ENCODE peak calls at places on chromosomes 13 and 19, in eight cellular contexts. A, J, X, F, Q, N, T and U are unnamed samples.
A peak's percentile ranks its signal among the peaks of the same experiment; 100 is the strongest.

GRCh38 chr13:42110410-42111155 is 62.1 kb downstream of the DGKH start:
- DNase-seq in A (no peak), J (peak; percentile 84), X (no peak), F (no peak), Q (no peak), N (no peak), T (no peak), U (no peak)

GRCh38 chr19:33806434-33806881 is 9.8 kb downstream of the KCTD15 start:
- DNase-seq in A (no peak), J (no peak), X (no peak), F (no peak), Q (no peak), N (no peak), T (no peak), U (no peak)

GRCh38 chr13:75258159-75258782 is 223.7 kb downstream of the TBC1D4 start:
- DNase-seq in A (no peak), J (peak; percentile 65), X (no peak), F (no peak), Q (no peak), N (no peak), T (no peak), U (no peak)

GRCh38 chr19:33231511-33231910 is 5.9 kb upstream of the SLC7A10 start:
- DNase-seq in A (no peak), J (no peak), X (no peak), F (no peak), Q (no peak), N (no peak), T (no peak), U (no peak)

GRCh38 chr19:14147797-14148605 is 11.6 kb upstream of the ASF1B start:
- DNase-seq in A (peak; percentile 63), J (peak; percentile 77), X (peak; percentile 80), F (no peak), Q (peak; percentile 67), N (peak; percentile 73), T (peak; percentile 64), U (peak; percentile 74)

GRCh38 chr19:14349426-14349825 is 31.8 kb upstream of the ADGRE5 start:
- DNase-seq in A (no peak), J (no peak), X (no peak), F (no peak), Q (no peak), N (no peak), T (no peak), U (no peak)

GRCh38 chr19:42121036-42121621 is 11.1 kb downstream of the POU2F2 start:
- DNase-seq in A (no peak), J (no peak), X (no peak), F (no peak), Q (no peak), N (no peak), T (no peak), U (no peak)

GRCh38 chr19:39014037-39014436 is 18.3 kb downstream of the FBXO27 start:
- DNase-seq in A (no peak), J (no peak), X (no peak), F (no peak), Q (no peak), N (no peak), T (no peak), U (no peak)

GRCh38 chr19:45668342-45668871 is 386 bp downstream of the GIPR start:
- DNase-seq in A (no peak), J (no peak), X (no peak), F (no peak), Q (no peak), N (peak; percentile 28), T (no peak), U (no peak)

GRCh38 chr13:28452755-28453154 is 42.2 kb downstream of the FLT1 start:
- DNase-seq in A (no peak), J (no peak), X (no peak), F (no peak), Q (no peak), N (no peak), T (no peak), U (no peak)

GRCh38 chr13:112580912-112581311 is 7.0 kb downstream of the TUBGCP3 start:
- DNase-seq in A (no peak), J (no peak), X (no peak), F (no peak), Q (no peak), N (no peak), T (no peak), U (no peak)

GRCh38 chr13:79741006-79741405 is 260.1 kb downstream of the NDFIP2 start:
- DNase-seq in A (peak; percentile 72), J (no peak), X (peak; percentile 51), F (no peak), Q (peak; percentile 22), N (no peak), T (no peak), U (no peak)

GRCh38 chr13:42337808-42338600 is 66.1 kb downstream of the AKAP11 start:
- DNase-seq in A (no peak), J (no peak), X (no peak), F (no peak), Q (no peak), N (no peak), T (no peak), U (no peak)

GRCh38 chr13:110109910-110110309 is 197.0 kb downstream of the COL4A1 start:
- DNase-seq in A (peak; percentile 93), J (no peak), X (peak; percentile 50), F (no peak), Q (peak; percentile 26), N (no peak), T (no peak), U (no peak)

GRCh38 chr13:107450931-107451330 is 764.4 kb downstream of the LIG4 start:
- DNase-seq in A (no peak), J (peak; percentile 99), X (peak; percentile 34), F (no peak), Q (no peak), N (no peak), T (no peak), U (no peak)

DNA sequence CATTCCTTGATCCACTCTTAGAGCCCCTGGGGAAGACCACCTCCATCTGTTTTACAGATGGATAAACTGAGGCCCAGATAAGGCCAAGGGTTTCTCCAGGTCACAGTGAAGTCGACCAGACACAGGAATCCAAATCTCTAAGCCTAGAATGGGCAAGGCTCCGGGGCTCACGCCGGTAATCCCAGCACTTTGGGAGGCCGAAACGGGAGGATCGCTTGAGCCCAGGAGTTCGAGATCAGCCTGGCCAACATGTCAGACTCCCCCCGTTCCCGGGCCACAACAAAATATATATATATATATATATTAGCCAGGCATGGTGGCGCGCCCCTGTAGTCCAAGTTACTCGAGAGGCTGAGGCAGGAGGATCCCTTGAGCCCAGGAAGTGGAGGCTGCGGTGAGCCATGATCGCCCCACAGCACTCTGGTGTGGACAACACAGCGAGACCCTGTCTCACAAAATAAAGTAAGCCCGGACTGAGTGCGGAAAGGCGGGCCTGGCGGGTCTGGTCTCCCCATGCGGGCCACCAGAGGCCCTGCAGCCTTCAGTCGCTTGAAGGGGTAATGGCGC is 615 bp upstream of the RPL13A start:
- DNase-seq in A (no peak), J (no peak), X (no peak), F (no peak), Q (no peak), N (no peak), T (no peak), U (no peak)
- H3K4me3 ChIP-seq in A (no peak overlapping the region), J (no peak overlapping the region), X (peak overlapping the region; percentile 27), F (peak overlapping the region; percentile 31), Q (no peak overlapping the region), N (peak overlapping the region; percentile 17), T (peak overlapping the region; percentile 99), U (no peak overlapping the region)

DNA sequence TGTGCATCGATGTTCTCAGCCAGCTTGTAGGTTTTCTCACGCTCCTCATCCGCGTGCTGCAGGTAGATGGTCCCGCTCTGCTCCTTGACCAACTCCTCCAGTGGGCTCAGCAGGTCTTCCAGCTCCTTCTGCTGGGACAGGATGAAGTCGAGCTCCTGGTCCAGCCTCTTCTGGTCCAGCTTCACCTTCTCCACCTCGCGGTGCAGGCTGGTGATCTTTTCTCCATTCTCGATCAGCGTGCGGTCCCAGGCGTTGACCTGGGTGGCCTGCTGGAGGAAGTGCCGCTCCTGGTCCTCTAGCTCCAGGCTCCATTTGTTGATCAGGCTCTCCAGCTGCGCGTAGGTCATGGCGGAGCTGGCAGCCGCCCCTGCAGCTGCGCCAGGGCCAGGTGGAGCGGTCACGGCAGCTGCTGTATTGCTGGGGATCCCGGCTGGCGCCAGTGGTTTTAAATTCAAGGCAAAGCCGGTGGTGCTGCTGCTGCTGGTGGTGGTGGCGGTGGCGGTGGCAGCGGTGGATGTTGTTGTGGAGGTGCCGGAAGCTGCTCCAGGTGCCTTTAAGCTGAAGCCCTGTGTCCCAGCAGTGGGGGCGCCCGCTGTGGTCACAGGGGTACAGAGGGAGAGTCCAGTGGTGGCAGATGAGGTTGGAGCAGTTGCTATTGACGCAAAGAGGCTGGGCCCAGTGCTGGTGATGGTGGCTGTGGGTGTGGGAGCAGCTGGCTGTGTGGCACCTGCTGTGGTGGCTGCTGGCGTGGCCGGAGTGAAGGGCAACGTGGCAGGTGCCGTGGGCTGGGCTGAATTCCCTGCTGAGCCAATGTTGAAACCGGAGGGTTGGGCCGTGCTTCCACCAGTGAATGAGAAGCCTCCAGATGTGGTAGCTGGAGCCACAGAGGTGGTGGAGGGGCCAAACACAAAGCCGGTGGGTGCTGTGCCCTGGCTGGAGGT is 12.1 kb upstream of the IL4I1 start:
- DNase-seq in A (no peak), J (no peak), X (no peak), F (no peak), Q (no peak), N (no peak), T (no peak), U (no peak)
- TF ChIP-seq POLR2A in A (no peak), J (no peak), X (no peak), F (no peak), Q (no peak), N (no peak), T (no peak), U (no peak)

GRCh38 chr19:36747750-36748149 is 24.9 kb downstream of the ZNF850 start:
- DNase-seq in A (no peak), J (no peak), X (no peak), F (no peak), Q (no peak), N (no peak), T (no peak), U (no peak)

GRCh38 chr19:36745870-36746269 is 26.7 kb downstream of the ZNF850 start:
- DNase-seq in A (no peak), J (no peak), X (no peak), F (no peak), Q (no peak), N (no peak), T (no peak), U (no peak)

GRCh38 chr19:36748431-36749275 is 24.0 kb downstream of the ZNF850 start:
- DNase-seq in A (no peak), J (no peak), X (no peak), F (no peak), Q (no peak), N (no peak), T (no peak), U (no peak)

GRCh38 chr19:36750066-36750691 is 22.4 kb downstream of the ZNF850 start:
- DNase-seq in A (no peak), J (no peak), X (no peak), F (no peak), Q (no peak), N (no peak), T (no peak), U (no peak)
- H3K4me3 ChIP-seq in A (no peak overlapping the region), J (no peak overlapping the region), X (no peak overlapping the region), F (no peak overlapping the region), Q (no peak overlapping the region), N (no peak overlapping the region), T (no peak overlapping the region), U (no peak overlapping the region)

DNA sequence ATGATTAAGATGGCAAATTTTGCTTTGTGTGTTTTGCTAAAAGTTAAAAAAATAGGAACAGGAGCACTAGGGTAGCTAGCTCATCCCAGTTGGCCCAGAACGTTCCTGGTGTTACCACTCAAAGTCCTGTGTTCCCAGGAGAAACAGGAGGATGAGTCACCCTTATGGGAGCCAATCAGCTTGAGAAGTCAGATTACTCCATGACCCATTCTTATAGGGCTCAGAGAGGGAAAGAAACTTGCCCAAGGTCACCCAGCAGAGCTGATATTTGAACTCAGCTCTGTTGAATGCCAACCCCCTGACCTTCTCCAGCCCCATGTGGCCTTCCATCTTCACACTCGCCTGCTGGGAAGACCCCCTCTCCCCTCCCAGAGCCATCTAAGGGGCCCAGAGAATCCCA is 13.0 kb downstream of the NMRK2 start:
- DNase-seq in A (no peak), J (no peak), X (no peak), F (no peak), Q (no peak), N (no peak), T (no peak), U (no peak)
- TF ChIP-seq POLR2A in A (no peak), J (no peak), X (no peak), F (no peak), Q (no peak), N (no peak), T (no peak), U (no peak)